ENCODE peak calls at places on chromosomes 11 and 22, in six cellular contexts. One of them, this sample, is unnamed.

GRCh38 chr11:133925756-133926155 is 31.0 kb downstream of the IGSF9B start:
- DNase-seq in stimulated activated effector memory CD8-positive, alpha-beta T cell treated with anti-CD3 and anti-CD28 coated beads, Interleukin-12 subunit alpha, Interleukin-12 subunit beta, amount 100 ng/mL, for 72 hours: no peak
- DNase-seq in stimulated activated CD4-positive, alpha-beta T cell treated with anti-CD3 and anti-CD28 coated beads, Interleukin-4, amount 100 ng/mL, for 1 hour: no peak
- DNase-seq in C1 segment of cervical spinal cord: no peak
- DNase-seq in astrocyte: no peak
- DNase-seq in HTR-8/SVneo: no peak
- DNase-seq in this sample: no peak

GRCh38 chr11:108647701-108648527 is 17.0 kb upstream of the DDX10 start:
- DNase-seq in stimulated activated effector memory CD8-positive, alpha-beta T cell treated with anti-CD3 and anti-CD28 coated beads, Interleukin-12 subunit alpha, Interleukin-12 subunit beta, amount 100 ng/mL, for 72 hours: peak
- DNase-seq in stimulated activated CD4-positive, alpha-beta T cell treated with anti-CD3 and anti-CD28 coated beads, Interleukin-4, amount 100 ng/mL, for 1 hour: peak
- DNase-seq in C1 segment of cervical spinal cord: no peak
- DNase-seq in astrocyte: peak
- DNase-seq in HTR-8/SVneo: peak
- DNase-seq in this sample: peak

GRCh38 chr22:30234786-30235470 is 11.6 kb downstream of the LIF start:
- DNase-seq in stimulated activated effector memory CD8-positive, alpha-beta T cell treated with anti-CD3 and anti-CD28 coated beads, Interleukin-12 subunit alpha, Interleukin-12 subunit beta, amount 100 ng/mL, for 72 hours: no peak
- DNase-seq in stimulated activated CD4-positive, alpha-beta T cell treated with anti-CD3 and anti-CD28 coated beads, Interleukin-4, amount 100 ng/mL, for 1 hour: no peak
- DNase-seq in C1 segment of cervical spinal cord: no peak
- DNase-seq in astrocyte: peak
- DNase-seq in HTR-8/SVneo: no peak
- DNase-seq in this sample: no peak

GRCh38 chr11:65452806-65453490 is 30.4 kb downstream of the NEAT1 start:
- DNase-seq in stimulated activated effector memory CD8-positive, alpha-beta T cell treated with anti-CD3 and anti-CD28 coated beads, Interleukin-12 subunit alpha, Interleukin-12 subunit beta, amount 100 ng/mL, for 72 hours: no peak
- DNase-seq in stimulated activated CD4-positive, alpha-beta T cell treated with anti-CD3 and anti-CD28 coated beads, Interleukin-4, amount 100 ng/mL, for 1 hour: no peak
- DNase-seq in C1 segment of cervical spinal cord: no peak
- DNase-seq in astrocyte: peak
- DNase-seq in HTR-8/SVneo: no peak
- DNase-seq in this sample: no peak

GRCh38 chr11:46039990-46040389 is 81.3 kb downstream of the PHF21A start:
- DNase-seq in stimulated activated effector memory CD8-positive, alpha-beta T cell treated with anti-CD3 and anti-CD28 coated beads, Interleukin-12 subunit alpha, Interleukin-12 subunit beta, amount 100 ng/mL, for 72 hours: no peak
- DNase-seq in stimulated activated CD4-positive, alpha-beta T cell treated with anti-CD3 and anti-CD28 coated beads, Interleukin-4, amount 100 ng/mL, for 1 hour: no peak
- DNase-seq in C1 segment of cervical spinal cord: no peak
- DNase-seq in astrocyte: peak
- DNase-seq in HTR-8/SVneo: no peak
- DNase-seq in this sample: no peak

GRCh38 chr11:64276653-64277431 is 7.6 kb downstream of the BAD start:
- DNase-seq in stimulated activated effector memory CD8-positive, alpha-beta T cell treated with anti-CD3 and anti-CD28 coated beads, Interleukin-12 subunit alpha, Interleukin-12 subunit beta, amount 100 ng/mL, for 72 hours: no peak
- DNase-seq in stimulated activated CD4-positive, alpha-beta T cell treated with anti-CD3 and anti-CD28 coated beads, Interleukin-4, amount 100 ng/mL, for 1 hour: no peak
- DNase-seq in C1 segment of cervical spinal cord: no peak
- DNase-seq in astrocyte: peak
- DNase-seq in HTR-8/SVneo: peak
- DNase-seq in this sample: no peak

GRCh38 chr11:45402049-45402630 is 116.0 kb upstream of the SYT13 start:
- DNase-seq in stimulated activated effector memory CD8-positive, alpha-beta T cell treated with anti-CD3 and anti-CD28 coated beads, Interleukin-12 subunit alpha, Interleukin-12 subunit beta, amount 100 ng/mL, for 72 hours: no peak
- DNase-seq in stimulated activated CD4-positive, alpha-beta T cell treated with anti-CD3 and anti-CD28 coated beads, Interleukin-4, amount 100 ng/mL, for 1 hour: no peak
- DNase-seq in C1 segment of cervical spinal cord: no peak
- DNase-seq in astrocyte: no peak
- DNase-seq in HTR-8/SVneo: no peak
- DNase-seq in this sample: no peak

GRCh38 chr11:96338910-96339703 is 3.9 kb downstream of the MAML2 start:
- DNase-seq in stimulated activated effector memory CD8-positive, alpha-beta T cell treated with anti-CD3 and anti-CD28 coated beads, Interleukin-12 subunit alpha, Interleukin-12 subunit beta, amount 100 ng/mL, for 72 hours: peak
- DNase-seq in stimulated activated CD4-positive, alpha-beta T cell treated with anti-CD3 and anti-CD28 coated beads, Interleukin-4, amount 100 ng/mL, for 1 hour: peak
- DNase-seq in C1 segment of cervical spinal cord: no peak
- DNase-seq in astrocyte: peak
- DNase-seq in HTR-8/SVneo: no peak
- DNase-seq in this sample: no peak

GRCh38 chr11:12298610-12299009 is 78.8 kb upstream of the PARVA start:
- DNase-seq in stimulated activated effector memory CD8-positive, alpha-beta T cell treated with anti-CD3 and anti-CD28 coated beads, Interleukin-12 subunit alpha, Interleukin-12 subunit beta, amount 100 ng/mL, for 72 hours: no peak
- DNase-seq in stimulated activated CD4-positive, alpha-beta T cell treated with anti-CD3 and anti-CD28 coated beads, Interleukin-4, amount 100 ng/mL, for 1 hour: no peak
- DNase-seq in C1 segment of cervical spinal cord: no peak
- DNase-seq in astrocyte: no peak
- DNase-seq in HTR-8/SVneo: no peak
- DNase-seq in this sample: no peak

GRCh38 chr11:121105063-121105480 is 4.0 kb downstream of the TECTA start:
- DNase-seq in stimulated activated effector memory CD8-positive, alpha-beta T cell treated with anti-CD3 and anti-CD28 coated beads, Interleukin-12 subunit alpha, Interleukin-12 subunit beta, amount 100 ng/mL, for 72 hours: no peak
- DNase-seq in stimulated activated CD4-positive, alpha-beta T cell treated with anti-CD3 and anti-CD28 coated beads, Interleukin-4, amount 100 ng/mL, for 1 hour: no peak
- DNase-seq in C1 segment of cervical spinal cord: no peak
- DNase-seq in astrocyte: no peak
- DNase-seq in HTR-8/SVneo: no peak
- DNase-seq in this sample: no peak

GRCh38 chr22:32911526-32911925 is 110.0 kb downstream of the TIMP3 start:
- DNase-seq in stimulated activated effector memory CD8-positive, alpha-beta T cell treated with anti-CD3 and anti-CD28 coated beads, Interleukin-12 subunit alpha, Interleukin-12 subunit beta, amount 100 ng/mL, for 72 hours: no peak
- DNase-seq in stimulated activated CD4-positive, alpha-beta T cell treated with anti-CD3 and anti-CD28 coated beads, Interleukin-4, amount 100 ng/mL, for 1 hour: no peak
- DNase-seq in C1 segment of cervical spinal cord: no peak
- DNase-seq in astrocyte: no peak
- DNase-seq in HTR-8/SVneo: no peak
- DNase-seq in this sample: no peak